ENCODE peak calls at places on chromosomes 5 and 9, in nine cellular contexts. H is activated T-helper 1 cell treated with anti-CD3 and anti-CD28 coated beads, Interleukin-2, amount 50 U/mL, for 16 hours; B is choroid plexus epithelial cell; Y is fibroblast of lung; S is mesendoderm; Q is amniotic stem cell; K is H54; Z is activated effector memory CD4-positive, alpha-beta T cell treated with Interleukin-2 at 50 U/mL for 16 hours; O is ACHN. L is an unnamed sample.

GRCh38 chr9:108562176-108562575 is 293.6 kb downstream of the ACTL7B start:
- DNase-seq in H (no peak), B (no peak), Y (no peak), S (no peak), Q (no peak), K (peak), Z (no peak), O (no peak), L (no peak)

GRCh38 chr9:80061096-80061495 is 489.3 kb downstream of the TLE4 start:
- DNase-seq in H (no peak), B (peak), Y (no peak), S (no peak), Q (no peak), K (no peak), Z (no peak), O (no peak), L (no peak)

GRCh38 chr5:161138751-161139455 is 286.9 kb upstream of the ATP10B start:
- DNase-seq in H (no peak), B (no peak), Y (no peak), S (no peak), Q (no peak), K (no peak), Z (no peak), O (no peak), L (no peak)

GRCh38 chr9:88387035-88387732 is 1.1 kb upstream of the SPIN1 start:
- DNase-seq in H (no peak), B (peak), Y (peak), S (peak), Q (no peak), K (no peak), Z (no peak), O (peak), L (peak)

GRCh38 chr5:102715405-102715804 is 39.7 kb upstream of the PAM start:
- DNase-seq in H (no peak), B (peak), Y (peak), S (no peak), Q (peak), K (peak), Z (no peak), O (peak), L (no peak)

GRCh38 chr5:96388186-96388585 is 44.9 kb downstream of the PCSK1 start:
- DNase-seq in H (no peak), B (peak), Y (no peak), S (no peak), Q (peak), K (no peak), Z (no peak), O (no peak), L (no peak)

GRCh38 chr5:68378204-68378830 is 162.8 kb downstream of the PIK3R1 start:
- DNase-seq in H (no peak), B (no peak), Y (no peak), S (no peak), Q (no peak), K (no peak), Z (peak), O (no peak), L (no peak)

GRCh38 chr9:106874031-106874430 is 11.1 kb downstream of the ZNF462 start:
- DNase-seq in H (no peak), B (no peak), Y (no peak), S (no peak), Q (no peak), K (no peak), Z (no peak), O (no peak), L (no peak)

GRCh38 chr9:81874228-81874627 is 54.0 kb upstream of the SPATA31D4 start:
- DNase-seq in H (no peak), B (no peak), Y (no peak), S (no peak), Q (no peak), K (no peak), Z (no peak), O (no peak), L (no peak)

GRCh38 chr9:2262809-2263510 is 247.8 kb downstream of the SMARCA2 start:
- DNase-seq in H (no peak), B (no peak), Y (peak), S (no peak), Q (no peak), K (no peak), Z (no peak), O (no peak), L (no peak)

GRCh38 chr5:142315231-142315900 is 9.5 kb downstream of the SPRY4 start:
- DNase-seq in H (no peak), B (peak), Y (no peak), S (no peak), Q (no peak), K (no peak), Z (no peak), O (no peak), L (no peak)

GRCh38 chr9:134571946-134572914 is 69.4 kb upstream of the COL5A1 start:
- DNase-seq in H (no peak), B (no peak), Y (no peak), S (no peak), Q (no peak), K (no peak), Z (no peak), O (no peak), L (peak)

GRCh38 chr9:72977670-72978069 is 24.8 kb upstream of the ALDH1A1 start:
- DNase-seq in H (no peak), B (no peak), Y (peak), S (no peak), Q (no peak), K (no peak), Z (no peak), O (peak), L (no peak)

GRCh38 chr5:69206528-69207190 is 17.3 kb downstream of the CENPH start:
- DNase-seq in H (no peak), B (peak), Y (peak), S (no peak), Q (no peak), K (no peak), Z (no peak), O (no peak), L (no peak)

GRCh38 chr9:115170674-115171073 is 52.7 kb upstream of the TNC start:
- DNase-seq in H (no peak), B (peak), Y (peak), S (peak), Q (no peak), K (peak), Z (no peak), O (no peak), L (no peak)

GRCh38 chr5:103369125-103370120 is 110.9 kb downstream of the MACIR start:
- DNase-seq in H (no peak), B (no peak), Y (no peak), S (peak), Q (no peak), K (no peak), Z (no peak), O (no peak), L (no peak)

GRCh38 chr5:179422840-179423523 is 77.7 kb upstream of the ADAMTS2 start:
- DNase-seq in H (no peak), B (no peak), Y (no peak), S (no peak), Q (no peak), K (no peak), Z (no peak), O (no peak), L (no peak)

GRCh38 chr5:122741681-122742080 is 33.2 kb upstream of the SNX2 start:
- DNase-seq in H (no peak), B (peak), Y (peak), S (peak), Q (no peak), K (no peak), Z (no peak), O (no peak), L (no peak)

GRCh38 chr9:99471033-99471432 is 249.0 kb downstream of the SEC61B start:
- DNase-seq in H (no peak), B (no peak), Y (no peak), S (no peak), Q (no peak), K (no peak), Z (no peak), O (no peak), L (no peak)

GRCh38 chr5:149400304-149400703 is 21.2 kb upstream of the IL17B start:
- DNase-seq in H (no peak), B (no peak), Y (no peak), S (peak), Q (no peak), K (no peak), Z (no peak), O (no peak), L (no peak)

GRCh38 chr9:105681724-105682123 is 12.6 kb upstream of the TMEM38B start:
- DNase-seq in H (no peak), B (peak), Y (peak), S (peak), Q (peak), K (peak), Z (no peak), O (no peak), L (no peak)

GRCh38 chr9:21031091-21031817 is at the start of gene HACD4:
- DNase-seq in H (peak), B (peak), Y (peak), S (peak), Q (no peak), K (peak), Z (peak), O (no peak), L (peak)

GRCh38 chr9:112764837-112765236 is 14.3 kb downstream of the SNX30 start:
- DNase-seq in H (no peak), B (no peak), Y (no peak), S (peak), Q (no peak), K (no peak), Z (no peak), O (no peak), L (peak)

GRCh38 chr5:119396265-119396664 is 40.4 kb downstream of the TNFAIP8 start:
- DNase-seq in H (no peak), B (no peak), Y (no peak), S (no peak), Q (no peak), K (no peak), Z (no peak), O (no peak), L (no peak)

GRCh38 chr5:171175746-171176145 is 133.3 kb upstream of the TLX3 start:
- DNase-seq in H (no peak), B (peak), Y (peak), S (peak), Q (no peak), K (no peak), Z (no peak), O (no peak), L (no peak)

GRCh38 chr5:73437126-73438047 is 11.2 kb downstream of the FOXD1 start:
- DNase-seq in H (no peak), B (peak), Y (peak), S (peak), Q (peak), K (peak), Z (no peak), O (peak), L (no peak)

GRCh38 chr5:137802282-137803210 is 48.4 kb upstream of the HNRNPA0 start:
- DNase-seq in H (no peak), B (no peak), Y (no peak), S (no peak), Q (no peak), K (no peak), Z (no peak), O (no peak), L (no peak)

GRCh38 chr9:109734814-109735213 is 45.2 kb upstream of the PALM2AKAP2 start:
- DNase-seq in H (no peak), B (no peak), Y (no peak), S (no peak), Q (no peak), K (no peak), Z (no peak), O (no peak), L (no peak)